ENCODE peak calls at places on chromosomes 13 and 19, in four cellular contexts. X, T, P and L are unnamed samples.

GRCh38 chr13:90272356-90272755 is 1075.1 kb upstream of the MIR17HG start:
- DNase-seq in P (no peak), X (no peak), T (no peak), L (no peak)

GRCh38 chr19:3660493-3661219 is 34.1 kb upstream of the CACTIN start:
- DNase-seq in P (no peak), X (no peak), T (no peak), L (no peak)

GRCh38 chr13:72194531-72194930 is 327.5 kb upstream of the DACH1 start:
- DNase-seq in P (no peak), X (no peak), T (no peak), L (no peak)

GRCh38 chr19:2728783-2729387 is 7.7 kb upstream of the DIRAS1 start:
- DNase-seq in T (no peak), P (no peak), X (no peak), L (no peak)

GRCh38 chr19:49071860-49072547 is 495 bp downstream of the KCNA7 start:
- DNase-seq in X (peak; percentile 72), P (no peak), T (no peak), L (no peak)

GRCh38 chr19:39430675-39431593 is 4.8 kb downstream of the RPS16 start:
- DNase-seq in X (no peak), P (no peak), T (no peak), L (no peak)

GRCh38 chr13:99694251-99694650 is 193.0 kb downstream of the TM9SF2 start:
- DNase-seq in T (no peak), P (no peak), X (no peak), L (no peak)

GRCh38 chr19:45137179-45137761 is 23.5 kb downstream of the NKPD1 start:
- DNase-seq in P (no peak), T (no peak), X (no peak), L (no peak)

GRCh38 chr13:67369895-67370660 is 139.9 kb upstream of the PCDH9 start:
- DNase-seq in P (no peak), T (no peak), X (no peak), L (no peak)

GRCh38 chr19:4456566-4456842 is 1.1 kb downstream of the UBXN6 start:
- DNase-seq in X (no peak), T (no peak), P (no peak), L (no peak)

GRCh38 chr19:46603752-46604241 is 2.7 kb downstream of the CALM3 start:
- DNase-seq in P (no peak), T (no peak), X (no peak), L (no peak)

GRCh38 chr13:52599037-52599852 is 43.0 kb upstream of the HNRNPA1L2 start:
- DNase-seq in T (no peak), P (no peak), X (no peak), L (peak; percentile 28)

GRCh38 chr19:49799798-49800376 is 13.2 kb downstream of the FUZ start:
- DNase-seq in X (peak; percentile 73), T (no peak), P (no peak), L (no peak)

GRCh38 chr13:19185086-19185864 is 3.7 kb upstream of the TUBA3C start:
- DNase-seq in T (no peak), P (no peak), X (no peak), L (no peak)

GRCh38 chr13:28022848-28023518 is 34.5 kb upstream of the URAD start:
- DNase-seq in P (no peak), T (no peak), X (no peak), L (no peak)